ENCODE peak calls at places on chromosomes 4 and X, in nine cellular contexts. A, K, I, P, R, D, H, G and O are unnamed samples.

GRCh38 chr4:5399790-5400421 is 308.5 kb downstream of the EVC2 start:
- DNase-seq in A (peak), K (no peak), I (peak), P (no peak), R (peak), D (no peak), H (no peak), G (no peak), O (no peak)

GRCh38 chr4:185229021-185229818 is 19.8 kb downstream of the SNX25 start:
- DNase-seq in A (no peak), K (no peak), I (no peak), P (no peak), R (no peak), D (no peak), H (no peak), G (no peak), O (no peak)

GRCh38 chr4:48481581-48481980 is 1.6 kb upstream of the SLC10A4 start:
- DNase-seq in A (no peak), K (no peak), I (no peak), P (no peak), R (peak), D (no peak), H (no peak), G (no peak), O (no peak)

GRCh38 chr4:182240161-182241130 is 2.8 kb upstream of the TENM3 start:
- DNase-seq in A (peak), K (no peak), I (peak), P (no peak), R (no peak), D (no peak), H (no peak), G (no peak), O (no peak)

GRCh38 chrX:100413231-100413630 is 3.2 kb upstream of the PCDH19 start:
- DNase-seq in A (peak), K (peak), I (peak), P (no peak), R (peak), D (no peak), H (no peak), G (peak), O (no peak)

GRCh38 chr4:95510877-95511276 is 37.9 kb downstream of the UNC5C start:
- DNase-seq in A (no peak), K (no peak), I (no peak), P (no peak), R (no peak), D (no peak), H (no peak), G (no peak), O (no peak)

GRCh38 chr4:153138736-153139135 is 65.5 kb upstream of the TRIM2 start:
- DNase-seq in A (no peak), K (no peak), I (no peak), P (no peak), R (no peak), D (no peak), H (no peak), G (no peak), O (no peak)

GRCh38 chr4:153502584-153502983 is 36.4 kb downstream of the TMEM131L start:
- DNase-seq in A (no peak), K (no peak), I (peak), P (no peak), R (no peak), D (no peak), H (no peak), G (no peak), O (no peak)

GRCh38 chr4:44434247-44434646 is 14.4 kb downstream of the KCTD8 start:
- DNase-seq in A (no peak), K (no peak), I (no peak), P (no peak), R (no peak), D (no peak), H (no peak), G (no peak), O (no peak)

GRCh38 chrX:1239681-1240142 is 27.3 kb upstream of the CRLF2 start:
- DNase-seq in A (no peak), K (peak), I (no peak), P (no peak), R (no peak), D (peak), H (peak), G (peak), O (peak)

GRCh38 chr4:168893807-168894206 is 116.2 kb downstream of the CBR4 start:
- DNase-seq in A (no peak), K (no peak), I (no peak), P (no peak), R (no peak), D (no peak), H (no peak), G (no peak), O (no peak)

GRCh38 chrX:132614297-132614696 is 125.5 kb upstream of the MBNL3 start:
- DNase-seq in A (peak), K (no peak), I (no peak), P (no peak), R (no peak), D (no peak), H (no peak), G (no peak), O (no peak)

GRCh38 chr4:177064724-177065394 is 244.8 kb upstream of the NEIL3 start:
- DNase-seq in A (peak), K (no peak), I (no peak), P (no peak), R (no peak), D (no peak), H (no peak), G (no peak), O (no peak)

GRCh38 chr4:140238353-140239041 is 84.5 kb upstream of the MAML3 start:
- DNase-seq in A (no peak), K (peak), I (peak), P (peak), R (no peak), D (peak), H (peak), G (no peak), O (peak)

GRCh38 chr4:7687006-7687405 is 252.3 kb upstream of the PSAPL1 start:
- DNase-seq in A (no peak), K (no peak), I (no peak), P (no peak), R (no peak), D (no peak), H (no peak), G (no peak), O (no peak)

GRCh38 chr4:15479913-15480185 is 10.2 kb downstream of the CC2D2A start:
- DNase-seq in A (no peak), K (no peak), I (peak), P (no peak), R (no peak), D (no peak), H (no peak), G (no peak), O (no peak)

GRCh38 chr4:86615501-86615900 is 21.4 kb downstream of the PTPN13 start:
- DNase-seq in A (no peak), K (no peak), I (no peak), P (no peak), R (no peak), D (no peak), H (no peak), G (no peak), O (no peak)

GRCh38 chr4:165715989-165716388 is 157.0 kb upstream of the TLL1 start:
- DNase-seq in A (no peak), K (no peak), I (no peak), P (no peak), R (no peak), D (no peak), H (no peak), G (no peak), O (no peak)

GRCh38 chr4:175671491-175671934 is 140.6 kb downstream of the GPM6A start:
- DNase-seq in A (peak), K (no peak), I (no peak), P (no peak), R (no peak), D (no peak), H (no peak), G (no peak), O (no peak)

GRCh38 chr4:48752726-48753125 is 27.4 kb downstream of the FRYL start:
- DNase-seq in A (no peak), K (no peak), I (peak), P (no peak), R (no peak), D (no peak), H (no peak), G (no peak), O (peak)

GRCh38 chr4:26879805-26880204 is 19.2 kb downstream of the STIM2 start:
- DNase-seq in A (no peak), K (no peak), I (no peak), P (no peak), R (peak), D (no peak), H (no peak), G (no peak), O (no peak)

GRCh38 chrX:37796302-37796701 is 16.4 kb downstream of the CYBB start:
- DNase-seq in A (no peak), K (no peak), I (no peak), P (no peak), R (no peak), D (no peak), H (no peak), G (no peak), O (no peak)

GRCh38 chr4:168484626-168485025 is 4.3 kb upstream of the DDX60L start:
- DNase-seq in A (no peak), K (no peak), I (peak), P (no peak), R (no peak), D (no peak), H (no peak), G (no peak), O (no peak)

GRCh38 chr4:78864405-78865024 is 74.7 kb downstream of the PAQR3 start:
- DNase-seq in A (peak), K (peak), I (peak), P (no peak), R (peak), D (no peak), H (no peak), G (peak), O (no peak)

GRCh38 chr4:70687821-70688794 is at the start of gene UTP3:
- DNase-seq in A (peak), K (peak), I (peak), P (peak), R (peak), D (peak), H (peak), G (peak), O (peak)
- TF ChIP-seq POLR2A in A (peak), K (peak), I (peak), P (no peak), R (peak), D (peak), H (no peak), G (peak), O (peak)

DNA sequence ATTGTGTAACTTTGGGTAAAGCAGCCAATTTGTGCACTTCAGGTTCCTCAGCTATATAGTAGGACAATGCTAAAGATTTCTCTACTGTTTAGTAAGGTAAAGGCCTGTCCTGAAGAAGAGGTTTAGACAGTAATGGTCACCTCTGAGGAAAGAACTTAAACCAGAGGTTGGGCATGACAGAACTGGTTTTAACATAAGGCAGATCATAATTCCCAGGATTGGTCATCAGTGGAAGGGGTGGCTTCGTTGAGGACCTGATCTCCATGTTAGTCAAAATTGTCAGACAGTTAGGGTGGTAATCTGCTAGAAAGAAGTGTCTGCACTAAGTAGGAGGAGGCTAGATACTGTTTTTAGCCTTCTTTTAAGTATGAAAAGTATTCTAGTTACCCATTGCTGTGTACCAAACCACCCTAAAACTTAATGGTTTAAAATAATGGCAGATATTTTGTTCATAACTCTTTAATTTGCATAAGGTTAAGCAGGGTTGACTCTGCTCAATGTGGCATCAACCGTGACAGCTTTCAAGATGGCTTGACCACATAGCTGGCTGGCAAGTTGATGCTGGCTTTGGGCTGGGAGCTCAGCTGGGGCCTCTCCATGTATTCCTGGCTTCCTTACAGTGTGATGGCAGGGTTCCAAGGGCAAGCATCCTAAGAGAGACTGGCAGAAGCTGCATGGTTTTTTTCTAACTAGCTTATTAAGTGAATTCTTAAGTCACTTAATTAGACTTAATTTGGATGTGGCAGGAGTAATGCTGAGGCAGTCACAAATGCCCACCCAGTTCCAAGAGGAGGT is 4.3 kb downstream of the RP2 start:
- DNase-seq in A (no peak), K (no peak), I (no peak), P (no peak), R (no peak), D (no peak), H (no peak), G (no peak), O (no peak)
- H3K27ac ChIP-seq in A (no peak), K (no peak), I (no peak), P (no peak), R (no peak), D (no peak), H (no peak), G (no peak), O (no peak)

GRCh38 chrX:91435465-91435864 is 826 bp downstream of the PABPC5 start:
- DNase-seq in A (no peak), K (no peak), I (no peak), P (no peak), R (no peak), D (no peak), H (no peak), G (no peak), O (no peak)

GRCh38 chrX:91434351-91435168 is at the start of gene PABPC5:
- DNase-seq in A (peak), K (peak), I (peak), P (peak), R (no peak), D (peak), H (peak), G (no peak), O (peak)
- TF ChIP-seq POLR2A in A (no peak), K (no peak), I (peak), P (no peak), R (no peak), D (peak), H (no peak), G (no peak), O (peak)

DNA sequence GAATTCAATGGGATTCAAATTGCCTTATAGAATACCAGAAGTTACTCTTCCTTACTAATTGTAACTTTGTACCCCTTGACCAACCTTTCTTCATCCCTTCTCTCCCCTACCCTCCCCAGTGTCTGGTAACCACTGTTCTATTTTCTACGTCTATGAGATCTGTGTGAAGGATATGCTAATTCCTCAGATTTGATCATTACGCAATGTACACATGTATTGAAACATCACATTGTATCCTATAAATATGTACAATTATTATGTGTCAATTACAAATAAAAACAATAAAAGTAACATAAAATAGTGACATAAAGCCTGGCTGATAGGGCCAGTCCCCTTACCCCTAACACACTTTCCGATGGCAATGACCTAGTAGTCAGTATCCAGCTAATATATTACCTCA is 95.1 kb upstream of the GRIA3 start:
- DNase-seq in A (no peak), K (no peak), I (no peak), P (no peak), R (no peak), D (no peak), H (no peak), G (no peak), O (no peak)
- H3K27ac ChIP-seq in A (peak), K (no peak), I (no peak), P (no peak), R (no peak), D (no peak), H (no peak), G (no peak), O (no peak)

DNA sequence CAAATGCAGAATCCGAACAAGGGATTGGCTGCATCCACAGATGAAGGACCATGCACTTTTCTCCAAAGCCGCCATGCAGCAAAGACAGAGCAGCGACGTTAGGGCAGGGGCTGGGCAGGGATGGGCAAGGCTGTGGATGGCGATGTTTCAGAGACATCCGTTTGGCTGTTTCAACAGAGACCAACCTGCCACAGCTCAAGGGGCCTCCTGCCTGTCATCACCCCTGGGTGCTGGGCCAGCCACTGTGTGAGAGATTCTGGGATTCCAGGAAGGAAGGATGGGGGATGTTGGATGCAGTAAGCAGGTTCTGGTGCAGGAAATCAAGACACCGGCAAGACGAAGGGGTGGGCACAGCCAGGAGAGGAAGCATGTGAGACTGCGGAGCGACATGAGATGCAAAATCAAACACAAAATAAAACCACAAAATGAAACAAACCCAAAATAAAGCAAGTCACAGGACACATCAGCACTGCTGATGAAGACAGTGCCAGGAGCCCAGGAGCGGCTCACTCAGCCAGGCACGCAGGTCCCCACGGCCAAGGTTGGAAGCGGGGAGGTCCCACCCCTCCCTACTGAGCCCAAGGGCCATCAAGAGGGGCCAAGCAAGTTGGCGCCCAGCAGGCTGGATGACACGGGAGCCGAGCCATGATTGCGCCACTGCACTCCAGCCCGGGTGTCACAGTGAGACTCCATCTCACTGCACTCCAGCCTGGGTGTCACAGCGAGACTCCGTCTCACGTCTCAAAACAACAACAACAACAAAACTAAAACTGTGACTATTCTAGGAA is 68.1 kb downstream of the FAM53A start:
- DNase-seq in A (no peak), K (no peak), I (no peak), P (no peak), R (no peak), D (no peak), H (no peak), G (no peak), O (no peak)
- TF ChIP-seq POLR2A in A (no peak), K (no peak), I (no peak), P (no peak), R (no peak), D (no peak), H (no peak), G (no peak), O (no peak)

GRCh38 chr4:10106421-10107039 is 10.1 kb downstream of the WDR1 start:
- DNase-seq in A (peak), K (peak), I (peak), P (no peak), R (no peak), D (peak), H (peak), G (no peak), O (peak)

GRCh38 chr4:10104991-10105276 is 11.7 kb downstream of the WDR1 start:
- DNase-seq in A (no peak), K (no peak), I (no peak), P (no peak), R (no peak), D (no peak), H (no peak), G (no peak), O (no peak)

GRCh38 chr4:10105920-10106319 is 10.7 kb downstream of the WDR1 start:
- DNase-seq in A (no peak), K (no peak), I (no peak), P (no peak), R (no peak), D (no peak), H (no peak), G (no peak), O (no peak)

GRCh38 chr4:10104211-10104990 is 12.2 kb downstream of the WDR1 start:
- DNase-seq in A (no peak), K (no peak), I (no peak), P (no peak), R (no peak), D (no peak), H (no peak), G (no peak), O (no peak)

GRCh38 chr4:10105421-10105820 is 11.2 kb downstream of the WDR1 start:
- DNase-seq in A (no peak), K (no peak), I (no peak), P (no peak), R (no peak), D (no peak), H (no peak), G (no peak), O (no peak)
- H3K27ac ChIP-seq in A (no peak), K (peak), I (peak), P (peak), R (no peak), D (peak), H (peak), G (no peak), O (peak)